ENCODE peak calls at places on chromosome 20, in eight cellular contexts. One of them, this sample, is unnamed.

GRCh38 chr20:31667315-31668285 is 29.9 kb downstream of the COX4I2 start:
- DNase-seq in activated T-cell treated with anti-CD3 and anti-CD28 coated beads, Interleukin-2, amount 50 U/mL, for 1 hour: no peak
- DNase-seq in left colon: no peak
- DNase-seq in cardiac fibroblast: no peak
- DNase-seq in CD8-positive, alpha-beta T cell: no peak
- DNase-seq in dermis blood vessel endothelial cell: no peak
- DNase-seq in nucleus accumbens: no peak
- DNase-seq in WERI-Rb-1: no peak
- DNase-seq in this sample: no peak

GRCh38 chr20:2713285-2713684 is 20.7 kb downstream of the EBF4 start:
- DNase-seq in activated T-cell treated with anti-CD3 and anti-CD28 coated beads, Interleukin-2, amount 50 U/mL, for 1 hour: no peak
- DNase-seq in left colon: no peak
- DNase-seq in cardiac fibroblast: no peak
- DNase-seq in CD8-positive, alpha-beta T cell: peak
- DNase-seq in dermis blood vessel endothelial cell: peak
- DNase-seq in nucleus accumbens: no peak
- DNase-seq in WERI-Rb-1: no peak
- DNase-seq in this sample: no peak

GRCh38 chr20:47354710-47355488 is 1.6 kb downstream of the ZMYND8 start:
- DNase-seq in activated T-cell treated with anti-CD3 and anti-CD28 coated beads, Interleukin-2, amount 50 U/mL, for 1 hour: no peak
- DNase-seq in left colon: no peak
- DNase-seq in cardiac fibroblast: no peak
- DNase-seq in CD8-positive, alpha-beta T cell: no peak
- DNase-seq in dermis blood vessel endothelial cell: peak
- DNase-seq in nucleus accumbens: no peak
- DNase-seq in WERI-Rb-1: no peak
- DNase-seq in this sample: no peak

GRCh38 chr20:62400021-62400420 is 7.1 kb downstream of the CABLES2 start:
- DNase-seq in activated T-cell treated with anti-CD3 and anti-CD28 coated beads, Interleukin-2, amount 50 U/mL, for 1 hour: no peak
- DNase-seq in left colon: no peak
- DNase-seq in cardiac fibroblast: no peak
- DNase-seq in CD8-positive, alpha-beta T cell: no peak
- DNase-seq in dermis blood vessel endothelial cell: no peak
- DNase-seq in nucleus accumbens: no peak
- DNase-seq in WERI-Rb-1: no peak
- DNase-seq in this sample: no peak

GRCh38 chr20:44448753-44449546 is 26.7 kb upstream of the TTPAL start:
- DNase-seq in activated T-cell treated with anti-CD3 and anti-CD28 coated beads, Interleukin-2, amount 50 U/mL, for 1 hour: no peak
- DNase-seq in left colon: no peak
- DNase-seq in cardiac fibroblast: no peak
- DNase-seq in CD8-positive, alpha-beta T cell: no peak
- DNase-seq in dermis blood vessel endothelial cell: peak
- DNase-seq in nucleus accumbens: no peak
- DNase-seq in WERI-Rb-1: peak
- DNase-seq in this sample: no peak

GRCh38 chr20:1809121-1809520 is 86.1 kb upstream of the SIRPA start:
- DNase-seq in activated T-cell treated with anti-CD3 and anti-CD28 coated beads, Interleukin-2, amount 50 U/mL, for 1 hour: no peak
- DNase-seq in left colon: no peak
- DNase-seq in cardiac fibroblast: peak
- DNase-seq in CD8-positive, alpha-beta T cell: no peak
- DNase-seq in dermis blood vessel endothelial cell: peak
- DNase-seq in nucleus accumbens: no peak
- DNase-seq in WERI-Rb-1: no peak
- DNase-seq in this sample: no peak

GRCh38 chr20:46022411-46023147 is 6.4 kb upstream of the SLC12A5 start:
- DNase-seq in activated T-cell treated with anti-CD3 and anti-CD28 coated beads, Interleukin-2, amount 50 U/mL, for 1 hour: peak
- DNase-seq in left colon: no peak
- DNase-seq in cardiac fibroblast: peak
- DNase-seq in CD8-positive, alpha-beta T cell: peak
- DNase-seq in dermis blood vessel endothelial cell: peak
- DNase-seq in nucleus accumbens: peak
- DNase-seq in WERI-Rb-1: peak
- DNase-seq in this sample: no peak

GRCh38 chr20:59240006-59240405 is 60.4 kb upstream of the EDN3 start:
- DNase-seq in activated T-cell treated with anti-CD3 and anti-CD28 coated beads, Interleukin-2, amount 50 U/mL, for 1 hour: no peak
- DNase-seq in left colon: no peak
- DNase-seq in cardiac fibroblast: no peak
- DNase-seq in CD8-positive, alpha-beta T cell: no peak
- DNase-seq in dermis blood vessel endothelial cell: no peak
- DNase-seq in nucleus accumbens: no peak
- DNase-seq in WERI-Rb-1: no peak
- DNase-seq in this sample: no peak

GRCh38 chr20:17885544-17885943 is 83.0 kb downstream of the SNX5 start:
- DNase-seq in activated T-cell treated with anti-CD3 and anti-CD28 coated beads, Interleukin-2, amount 50 U/mL, for 1 hour: no peak
- DNase-seq in left colon: no peak
- DNase-seq in cardiac fibroblast: peak
- DNase-seq in CD8-positive, alpha-beta T cell: no peak
- DNase-seq in dermis blood vessel endothelial cell: peak
- DNase-seq in nucleus accumbens: no peak
- DNase-seq in WERI-Rb-1: no peak
- DNase-seq in this sample: no peak

GRCh38 chr20:45011108-45011526 is 44.8 kb downstream of the STK4 start:
- DNase-seq in activated T-cell treated with anti-CD3 and anti-CD28 coated beads, Interleukin-2, amount 50 U/mL, for 1 hour: no peak
- DNase-seq in left colon: peak
- DNase-seq in cardiac fibroblast: peak
- DNase-seq in CD8-positive, alpha-beta T cell: peak
- DNase-seq in dermis blood vessel endothelial cell: peak
- DNase-seq in nucleus accumbens: peak
- DNase-seq in WERI-Rb-1: peak
- DNase-seq in this sample: peak

GRCh38 chr20:10622657-10623418 is 51.0 kb downstream of the JAG1 start:
- DNase-seq in activated T-cell treated with anti-CD3 and anti-CD28 coated beads, Interleukin-2, amount 50 U/mL, for 1 hour: no peak
- DNase-seq in left colon: no peak
- DNase-seq in cardiac fibroblast: peak
- DNase-seq in CD8-positive, alpha-beta T cell: no peak
- DNase-seq in dermis blood vessel endothelial cell: peak
- DNase-seq in nucleus accumbens: no peak
- DNase-seq in WERI-Rb-1: no peak
- DNase-seq in this sample: no peak